ENCODE peak calls at places on chromosome 6, in four cellular contexts. I is mammary epithelial cell, F is transverse colon, R is psoas muscle. Z is an unnamed sample.

GRCh38 chr6:10449751-10450150 is 34.9 kb upstream of the TFAP2A start:
- DNase-seq in I (no peak), R (no peak), F (no peak), Z (no peak)

GRCh38 chr6:169851641-169852503 is 100.5 kb downstream of the ERMARD start:
- DNase-seq in F (no peak), I (peak), R (no peak), Z (no peak)

GRCh38 chr6:93416575-93417420 is 2.6 kb downstream of the EPHA7 start:
- DNase-seq in I (peak), F (peak), R (peak), Z (no peak)

GRCh38 chr6:62090442-62091229 is 195.4 kb downstream of the KHDRBS2 start:
- DNase-seq in R (no peak), F (no peak), I (no peak), Z (no peak)

GRCh38 chr6:140855520-140855919 is 1277.2 kb upstream of the GJE1 start:
- DNase-seq in F (no peak), I (peak), R (no peak), Z (no peak)

GRCh38 chr6:27805347-27805746 is 106.8 kb downstream of the OR2B2 start:
- DNase-seq in F (no peak), I (no peak), R (no peak), Z (no peak)

GRCh38 chr6:16688984-16689636 is 72.2 kb downstream of the ATXN1 start:
- DNase-seq in F (no peak), I (peak), R (no peak), Z (no peak)

GRCh38 chr6:52103661-52104060 is 16.2 kb upstream of the PKHD1 start:
- DNase-seq in I (no peak), F (no peak), R (no peak), Z (no peak)

GRCh38 chr6:63589955-63590411 is 17.7 kb downstream of the LOC128125822 start:
- DNase-seq in R (no peak), I (no peak), F (no peak), Z (no peak)

GRCh38 chr6:40996591-40997247 is 42.3 kb downstream of the UNC5CL start:
- DNase-seq in I (no peak), R (no peak), F (peak), Z (no peak)

GRCh38 chr6:109508166-109508860 is 25.3 kb upstream of the ZBTB24 start:
- DNase-seq in R (no peak), F (no peak), I (no peak), Z (no peak)

GRCh38 chr6:4804095-4804494 is 27.9 kb downstream of the CDYL start:
- DNase-seq in R (no peak), I (peak), F (peak), Z (peak)

GRCh38 chr6:151391021-151391470 is 313 bp downstream of the ZBTB2 start:
- DNase-seq in F (peak), R (peak), I (no peak), Z (peak)

GRCh38 chr6:47672816-47673215 is 25.6 kb upstream of the ADGRF4 start:
- DNase-seq in F (no peak), R (no peak), I (peak), Z (no peak)

GRCh38 chr6:114051031-114051430 is 80.1 kb upstream of the HDAC2 start:
- DNase-seq in F (no peak), I (peak), R (no peak), Z (no peak)

GRCh38 chr6:30533460-30534294 is 22.6 kb downstream of the GNL1 start:
- DNase-seq in F (no peak), R (no peak), I (no peak), Z (no peak)

GRCh38 chr6:30530013-30530412 is 26.3 kb downstream of the GNL1 start:
- DNase-seq in I (no peak), F (no peak), R (no peak), Z (no peak)
- H3K4me3 ChIP-seq in I (no peak), F (no peak), R (no peak), Z (no peak)

GRCh38 chr6:43760799-43761168 is 9.2 kb upstream of the VEGFA start:
- DNase-seq in F (no peak), R (no peak), I (no peak), Z (no peak)

GRCh38 chr6:43759157-43759925 is 10.7 kb upstream of the VEGFA start:
- DNase-seq in F (no peak), R (no peak), I (no peak), Z (no peak)

GRCh38 chr6:43758617-43759050 is 11.4 kb upstream of the VEGFA start:
- DNase-seq in R (no peak), I (no peak), F (no peak), Z (peak)

GRCh38 chr6:43761666-43762409 is 8.2 kb upstream of the VEGFA start:
- DNase-seq in R (no peak), I (no peak), F (no peak), Z (no peak)

DNA sequence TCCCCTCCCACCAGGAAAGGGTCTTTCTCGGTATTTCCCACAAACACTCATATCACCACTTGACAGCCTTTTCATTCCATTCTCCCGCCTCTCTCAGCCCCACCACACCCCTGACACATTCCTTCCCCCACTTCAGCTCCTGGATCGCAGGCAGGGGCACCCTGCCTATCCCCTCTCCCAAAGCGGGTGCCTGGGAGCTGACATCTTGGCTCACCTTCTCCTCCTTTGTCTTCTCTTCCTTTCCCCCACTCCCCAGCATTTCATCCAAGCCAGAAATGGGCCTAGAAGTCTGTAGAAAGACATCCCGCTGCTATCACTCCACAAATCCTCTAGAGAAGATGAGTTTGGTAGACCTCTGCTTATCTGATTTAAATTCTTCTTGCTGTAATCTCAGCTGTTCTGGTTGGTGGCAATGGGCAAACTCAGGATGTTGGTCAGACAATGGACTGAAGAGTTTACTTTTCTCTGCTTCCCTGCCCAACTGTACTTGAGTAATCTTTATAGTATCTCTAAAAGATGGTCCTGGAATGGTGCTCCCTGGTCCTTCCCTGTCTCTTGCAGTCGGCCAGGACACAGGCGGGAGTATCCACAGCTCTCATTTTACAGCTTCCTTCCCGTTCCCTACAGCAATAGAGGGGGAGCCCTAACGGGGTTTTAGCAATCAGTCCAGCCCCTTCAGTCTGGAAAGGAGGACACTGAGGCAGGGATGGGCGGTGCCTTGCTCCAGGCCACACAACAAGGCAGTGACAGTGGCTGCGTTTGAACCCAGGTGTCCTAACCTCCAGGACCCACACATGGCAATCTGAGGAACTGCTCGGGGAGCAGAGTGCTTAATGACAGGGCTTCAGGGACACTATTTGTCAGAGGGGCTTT is 9.8 kb upstream of the VEGFA start:
- DNase-seq in R (no peak), I (no peak), F (no peak), Z (no peak)
- H3K4me3 ChIP-seq in R (no peak), I (no peak), F (no peak), Z (no peak)

DNA sequence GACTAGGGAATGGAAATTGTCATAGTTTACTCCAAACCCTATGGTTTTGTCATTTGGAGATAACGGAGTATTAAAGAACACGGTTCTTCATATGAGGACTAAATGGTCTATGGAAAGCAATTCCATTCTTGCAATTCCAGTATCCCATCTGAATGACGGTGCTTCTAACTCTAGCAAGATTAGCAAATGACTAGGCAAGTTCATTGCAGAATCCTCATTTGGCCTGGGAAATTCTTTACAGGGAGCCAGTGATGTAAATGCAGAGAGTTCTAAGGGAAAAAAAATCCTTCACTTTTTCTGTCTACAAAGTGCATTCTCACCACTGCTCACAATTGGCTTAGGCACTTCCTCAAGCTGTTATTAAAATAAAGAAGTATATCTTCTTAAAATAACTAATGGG is 111.5 kb downstream of the MOXD1 start:
- DNase-seq in F (no peak), R (no peak), I (no peak), Z (no peak)
- H3K4me3 ChIP-seq in F (no peak), R (no peak), I (no peak), Z (no peak)

GRCh38 chr6:31736768-31737314 is 511 bp upstream of the CLIC1 start:
- DNase-seq in I (no peak), F (peak), R (no peak), Z (peak)

GRCh38 chr6:31737315-31738047 is 1.2 kb upstream of the CLIC1 start:
- DNase-seq in F (peak), R (no peak), I (no peak), Z (peak)

GRCh38 chr6:31736026-31736767 is at the start of gene CLIC1:
- DNase-seq in R (peak), I (peak), F (peak), Z (peak)

GRCh38 chr6:31739639-31740396 is at the start of gene MSH5:
- DNase-seq in R (peak), I (peak), F (peak), Z (peak)

DNA sequence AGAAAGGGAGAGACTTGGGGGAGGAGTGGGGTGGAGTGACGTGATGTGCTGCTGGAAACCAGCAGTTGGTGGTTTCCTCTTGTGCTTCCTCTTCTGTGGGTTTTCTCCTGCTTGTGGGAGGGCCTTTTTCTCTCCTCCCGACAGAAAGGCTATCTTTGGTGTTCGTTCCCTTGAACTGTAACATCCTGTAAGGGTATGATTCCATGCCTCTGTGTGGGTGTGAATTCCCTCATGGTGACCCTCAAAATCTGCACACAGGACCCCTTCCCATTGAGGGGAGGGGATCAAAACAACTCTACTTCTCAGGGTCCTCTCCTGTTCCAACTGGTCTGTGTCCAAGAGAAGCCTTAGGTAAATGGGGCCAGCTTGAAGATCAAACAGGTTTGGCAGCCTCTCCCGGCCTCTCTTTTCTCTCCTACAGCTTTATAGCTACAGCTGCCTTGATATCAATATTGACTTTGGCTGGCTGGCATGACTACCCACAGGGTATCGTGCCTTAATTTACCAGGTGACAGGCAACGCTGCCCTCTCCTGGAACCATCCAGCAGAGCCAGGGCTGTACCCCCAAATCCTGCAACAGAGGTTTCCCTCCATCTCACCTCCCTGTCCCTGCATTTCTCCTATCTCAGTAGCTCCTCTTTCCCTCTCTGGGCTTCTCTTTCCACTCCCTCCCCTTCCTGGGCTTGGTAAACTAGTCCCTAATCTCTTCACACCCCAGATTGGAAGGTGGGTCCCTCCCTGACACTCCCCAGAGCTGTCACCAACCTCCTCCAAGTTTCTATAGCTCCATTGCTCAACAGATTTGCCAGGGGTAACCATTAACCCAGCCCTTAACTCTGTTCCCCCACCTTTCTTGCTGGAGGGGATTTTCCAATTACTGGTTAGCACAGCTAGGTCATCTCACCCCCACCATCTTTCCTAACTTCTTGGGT is 1.5 kb upstream of the MSH5 start:
- DNase-seq in F (peak), R (no peak), I (peak), Z (peak)
- H3K4me3 ChIP-seq in F (peak), R (no peak), I (no peak), Z (no peak)

GRCh38 chr6:80642452-80642851 is 536.0 kb downstream of the BCKDHB start:
- DNase-seq in I (peak), R (no peak), F (no peak), Z (no peak)

GRCh38 chr6:80639243-80639642 is 532.8 kb downstream of the BCKDHB start:
- DNase-seq in F (no peak), R (no peak), I (no peak), Z (no peak)

GRCh38 chr6:80641591-80641990 is 535.1 kb downstream of the BCKDHB start:
- DNase-seq in F (no peak), I (no peak), R (no peak), Z (no peak)

GRCh38 chr6:80638222-80639055 is 532.0 kb downstream of the BCKDHB start:
- DNase-seq in R (peak), F (peak), I (peak), Z (peak)

GRCh38 chr6:80640176-80640575 is 533.7 kb downstream of the BCKDHB start:
- DNase-seq in I (no peak), F (no peak), R (no peak), Z (no peak)
- H3K4me3 ChIP-seq in I (no peak), F (no peak), R (no peak), Z (no peak)

GRCh38 chr6:107539409-107539808 is 49.5 kb downstream of the SOBP start:
- DNase-seq in R (no peak), F (no peak), I (no peak), Z (no peak)

GRCh38 chr6:107540465-107540857 is 50.5 kb downstream of the SOBP start:
- DNase-seq in R (no peak), I (no peak), F (no peak), Z (no peak)

GRCh38 chr6:107537559-107537958 is 47.6 kb downstream of the SOBP start:
- DNase-seq in F (no peak), R (no peak), I (no peak), Z (no peak)

GRCh38 chr6:107539849-107540464 is 50.0 kb downstream of the SOBP start:
- DNase-seq in R (no peak), F (no peak), I (no peak), Z (no peak)

GRCh38 chr6:107538856-107539387 is 49.0 kb downstream of the SOBP start:
- DNase-seq in R (no peak), I (no peak), F (no peak), Z (no peak)
- H3K4me3 ChIP-seq in R (peak), I (no peak), F (no peak), Z (no peak)